ENCODE peak calls at places on chromosomes 4 and X, in nine cellular contexts. U is Calu3, K is HCT116, Q is GM06990, Y is foreskin fibroblast, C is activated B cell treated with CpG ODN at 0.5 μM for 24 hours, D is left ventricle myocardium inferior, O is HFF-Myc, N is K562. P is an unnamed sample.
A peak's percentile ranks its signal among the peaks of the same experiment; 100 is the strongest.

GRCh38 chr4:88275949-88276515 is 8.3 kb downstream of the PPM1K start:
- DNase-seq in N (no peak), D (no peak), Q (no peak), C (no peak), K (no peak), U (no peak), O (no peak), Y (no peak), P (no peak)

GRCh38 chrX:63934791-63935190 is 149.8 kb upstream of the ARHGEF9 start:
- DNase-seq in Y (no peak), C (no peak), Q (no peak), O (no peak), U (no peak), N (no peak), D (no peak), K (no peak), P (no peak)

GRCh38 chr4:123250843-123251242 is 145.8 kb upstream of the SPRY1 start:
- DNase-seq in C (no peak), K (no peak), D (peak; percentile 35), Q (no peak), O (no peak), N (no peak), U (no peak), Y (peak; percentile 68), P (no peak)

GRCh38 chr4:167890226-167890625 is 202.1 kb upstream of the ANXA10 start:
- DNase-seq in K (no peak), C (no peak), N (no peak), U (no peak), D (no peak), Y (peak; percentile 57), O (no peak), Q (no peak), P (no peak)

GRCh38 chr4:6991249-6991648 is 51.9 kb upstream of the TADA2B start:
- DNase-seq in Y (no peak), C (no peak), O (no peak), N (no peak), Q (no peak), D (no peak), U (no peak), K (no peak), P (no peak)

GRCh38 chr4:2348786-2349185 is 69.7 kb downstream of the ZFYVE28 start:
- DNase-seq in O (no peak), Q (no peak), U (no peak), K (no peak), N (no peak), C (no peak), D (no peak), Y (no peak), P (no peak)

GRCh38 chrX:77447339-77448149 is at the start of gene FGF16:
- DNase-seq in C (no peak), U (no peak), O (no peak), D (no peak), Q (no peak), Y (peak; percentile 24), K (no peak), N (no peak), P (no peak)

GRCh38 chr4:184968784-184969201 is 49.5 kb upstream of the HELT start:
- DNase-seq in N (no peak), Q (no peak), C (no peak), K (no peak), U (peak; percentile 66), Y (no peak), D (peak; percentile 55), O (no peak), P (peak; percentile 62)

GRCh38 chr4:148196168-148196567 is 246.0 kb downstream of the NR3C2 start:
- DNase-seq in U (no peak), K (no peak), Y (peak; percentile 4), O (no peak), N (no peak), C (no peak), D (no peak), Q (no peak), P (no peak)

GRCh38 chr4:38664704-38665401 is 854 bp downstream of the KLF3 start:
- DNase-seq in N (peak; percentile 84), U (peak; percentile 44), C (no peak), O (no peak), D (peak; percentile 64), Y (peak; percentile 65), Q (no peak), K (no peak), P (peak; percentile 24)

GRCh38 chr4:123587983-123588494 is 191.4 kb downstream of the SPRY1 start:
- DNase-seq in U (peak; percentile 79), Q (no peak), O (peak; percentile 90), K (peak; percentile 63), D (no peak), C (no peak), Y (peak; percentile 90), N (peak; percentile 18), P (peak; percentile 54)

GRCh38 chr4:72887152-72887551 is 182.4 kb downstream of the COX18 start:
- DNase-seq in D (no peak), C (no peak), U (no peak), N (no peak), Q (no peak), K (no peak), Y (no peak), O (no peak), P (no peak)

GRCh38 chr4:47490550-47490949 is 5.5 kb downstream of the ATP10D start:
- DNase-seq in Q (no peak), D (no peak), U (no peak), N (peak; percentile 17), C (no peak), Y (peak; percentile 22), O (peak; percentile 33), K (peak; percentile 36), P (peak; percentile 27)

GRCh38 chr4:4778491-4779003 is 80.9 kb upstream of the MSX1 start:
- DNase-seq in Y (no peak), U (no peak), O (no peak), K (no peak), C (no peak), Q (no peak), D (no peak), N (no peak), P (no peak)

GRCh38 chr4:81921757-81922159 is 450.1 kb upstream of the RASGEF1B start:
- DNase-seq in C (no peak), O (no peak), K (no peak), Y (no peak), N (no peak), Q (no peak), D (no peak), U (no peak), P (no peak)

GRCh38 chr4:26021417-26022345 is 107.7 kb downstream of the SMIM20 start:
- DNase-seq in D (no peak), O (no peak), K (no peak), N (no peak), U (peak; percentile 9), Q (no peak), C (no peak), Y (peak; percentile 36), P (no peak)

GRCh38 chr4:26020896-26021295 is 106.9 kb downstream of the SMIM20 start:
- DNase-seq in O (no peak), D (no peak), Q (no peak), Y (peak; percentile 82), U (no peak), K (no peak), C (no peak), N (no peak), P (peak; percentile 46)

GRCh38 chr4:26023191-26023972 is 109.4 kb downstream of the SMIM20 start:
- DNase-seq in K (no peak), Q (no peak), U (no peak), O (no peak), C (no peak), D (no peak), Y (peak; percentile 65), N (no peak), P (no peak)

GRCh38 chr4:26022346-26022891 is 108.4 kb downstream of the SMIM20 start:
- DNase-seq in Q (no peak), N (no peak), O (no peak), C (no peak), K (no peak), Y (peak; percentile 84), U (peak; percentile 8), D (no peak), P (peak; percentile 71)

GRCh38 chr4:26020083-26020668 is 106.2 kb downstream of the SMIM20 start:
- DNase-seq in Q (no peak), D (no peak), C (no peak), O (no peak), N (peak; percentile 2), K (no peak), Y (peak; percentile 82), U (peak; percentile 8), P (peak; percentile 39)
- TF ChIP-seq CTCF in Q (no peak), D (no peak), C (no peak), O (no peak), N (no peak), K (no peak), Y (no peak), U (no peak), P (no peak)

GRCh38 chrX:104372547-104372946 is 117.8 kb upstream of the ESX1 start:
- DNase-seq in Q (no peak), D (no peak), C (no peak), K (no peak), U (no peak), Y (no peak), N (no peak), O (no peak), P (no peak)

DNA sequence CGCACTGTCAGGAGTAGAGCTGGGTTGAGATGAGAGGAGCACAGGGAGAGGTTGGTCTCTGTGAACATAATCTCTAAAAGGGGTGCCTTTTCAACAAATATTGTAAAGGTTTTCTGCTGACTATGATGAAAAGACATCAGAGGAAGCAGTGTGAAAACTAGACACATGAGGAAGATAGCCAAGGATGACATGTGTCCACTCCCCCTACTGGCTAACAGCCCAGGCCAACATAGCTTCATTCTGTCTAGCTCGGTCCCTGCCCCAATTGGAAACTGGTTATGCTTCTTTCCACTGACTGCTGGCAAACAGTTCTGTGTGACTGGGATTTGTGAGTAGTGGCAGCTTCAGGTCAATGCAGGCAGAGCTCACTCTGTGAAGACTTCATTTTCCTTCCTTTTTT is 115.4 kb upstream of the ESX1 start:
- DNase-seq in U (peak; percentile 58), C (no peak), N (peak; percentile 14), Q (no peak), O (no peak), D (no peak), K (peak; percentile 26), Y (peak; percentile 2), P (peak; percentile 36)
- TF ChIP-seq CTCF in U (no peak), C (no peak), N (peak; percentile 21), Q (no peak), O (peak; percentile 17), D (no peak), K (peak; percentile 38), Y (no peak), P (no peak)

GRCh38 chr4:118969359-118969758 is 80.7 kb downstream of the SYNPO2 start:
- DNase-seq in K (peak; percentile 32), Q (no peak), D (peak; percentile 51), O (peak; percentile 66), Y (peak; percentile 85), N (peak; percentile 28), C (no peak), U (peak; percentile 37), P (peak; percentile 49)
- TF ChIP-seq CTCF in K (peak; percentile 56), Q (peak; percentile 13), D (peak; percentile 72), O (peak; percentile 72), Y (peak; percentile 68), N (peak; percentile 45), C (no peak), U (no peak), P (peak; percentile 65)

DNA sequence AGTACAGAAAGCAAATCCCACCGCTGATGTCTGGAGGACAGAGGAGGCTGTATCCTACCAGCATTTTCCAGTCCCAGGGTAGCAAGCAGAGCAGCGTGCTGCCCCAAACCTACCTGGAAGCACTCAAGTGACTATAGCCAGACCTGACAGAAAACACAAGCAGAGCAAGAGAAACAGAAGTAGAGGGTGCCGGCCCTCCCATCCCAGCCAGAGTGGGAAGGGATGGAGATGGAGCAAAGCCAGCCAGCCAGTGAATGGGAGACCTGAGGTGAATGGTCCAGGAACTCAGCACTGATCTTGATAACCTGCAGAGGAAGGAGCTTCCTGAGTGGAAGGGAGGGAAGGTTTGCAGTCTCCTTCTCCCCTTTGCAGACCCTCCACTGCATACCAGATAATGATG is 185.2 kb downstream of the MAML3 start:
- DNase-seq in U (no peak), Y (no peak), D (no peak), C (no peak), Q (no peak), N (no peak), K (no peak), O (no peak), P (no peak)
- TF ChIP-seq CTCF in U (no peak), Y (no peak), D (no peak), C (no peak), Q (no peak), N (no peak), K (no peak), O (no peak), P (no peak)